ENCODE peak calls at places on chromosomes 2 and 18, in ten cellular contexts. K, E, U, W, Y, O, T, N, H and Z are unnamed samples.

GRCh38 chr2:190683802-190684201 is 34.9 kb downstream of the NAB1 start:
- DNase-seq in T (no peak), Y (no peak), U (no peak), H (no peak), O (no peak), N (peak; percentile 17), W (no peak), E (no peak), K (no peak), Z (no peak)

GRCh38 chr2:237662671-237663093 is 35.3 kb downstream of the LRRFIP1 start:
- DNase-seq in Y (no peak), K (peak; percentile 98), T (peak; percentile 92), H (peak; percentile 91), E (peak; percentile 75), U (peak; percentile 67), O (peak; percentile 59), W (peak; percentile 90), N (peak; percentile 96), Z (peak; percentile 83)

GRCh38 chr2:88765154-88765948 is 73.9 kb downstream of the RPIA start:
- DNase-seq in N (peak; percentile 64), O (peak; percentile 44), U (peak; percentile 80), H (no peak), K (peak; percentile 22), E (peak; percentile 10), Y (no peak), W (peak; percentile 16), T (peak; percentile 65), Z (no peak)

GRCh38 chr2:102514061-102514785 is 41.2 kb downstream of the SLC9A4 start:
- DNase-seq in H (peak; percentile 75), T (peak; percentile 90), N (no peak), O (no peak), K (peak; percentile 87), W (no peak), U (no peak), E (peak; percentile 65), Y (no peak), Z (peak; percentile 84)

GRCh38 chr2:12950957-12951656 is 234.4 kb downstream of the TRIB2 start:
- DNase-seq in O (no peak), N (no peak), H (peak; percentile 32), E (no peak), T (peak; percentile 87), U (no peak), W (no peak), K (peak; percentile 33), Y (no peak), Z (no peak)

GRCh38 chr2:102000813-102001766 is 9.3 kb downstream of the IL1R2 start:
- DNase-seq in U (peak; percentile 48), O (no peak), K (no peak), W (no peak), T (peak; percentile 82), Y (no peak), N (no peak), H (no peak), E (no peak), Z (no peak)

GRCh38 chr2:60948161-60948560 is 66.8 kb downstream of the REL start:
- DNase-seq in K (no peak), N (no peak), O (no peak), W (no peak), E (no peak), U (no peak), Y (no peak), T (no peak), H (no peak), Z (no peak)

GRCh38 chr2:117958186-117958585 is 55.7 kb downstream of the CCDC93 start:
- DNase-seq in W (no peak), N (no peak), U (no peak), T (no peak), K (peak; percentile 69), Y (no peak), H (no peak), E (peak; percentile 6), O (no peak), Z (peak; percentile 72)

GRCh38 chr18:13616041-13616440 is 110.3 kb downstream of the FAM210A start:
- DNase-seq in T (no peak), W (no peak), E (no peak), N (no peak), H (no peak), Y (no peak), K (no peak), O (no peak), U (peak; percentile 31), Z (no peak)

GRCh38 chr18:30915336-30915988 is 127.1 kb downstream of the DSC3 start:
- DNase-seq in E (no peak), W (no peak), K (no peak), H (no peak), Y (no peak), N (no peak), T (no peak), U (no peak), O (no peak), Z (peak; percentile 27)

GRCh38 chr2:168118733-168119518 is 128.5 kb downstream of the STK39 start:
- DNase-seq in T (peak; percentile 52), O (peak; percentile 36), E (peak; percentile 41), H (peak; percentile 44), U (no peak), N (peak; percentile 65), W (peak; percentile 63), K (peak; percentile 78), Y (no peak), Z (peak; percentile 80)

GRCh38 chr2:143177081-143177786 is 48.0 kb downstream of the ARHGAP15 start:
- DNase-seq in Y (peak; percentile 36), K (no peak), W (no peak), U (no peak), O (no peak), T (no peak), N (no peak), H (no peak), E (no peak), Z (no peak)

GRCh38 chr18:67072789-67073188 is 443.7 kb downstream of the DSEL start:
- DNase-seq in E (no peak), W (no peak), O (no peak), T (no peak), N (no peak), Y (no peak), U (no peak), K (no peak), H (no peak), Z (no peak)

GRCh38 chr18:2482711-2483475 is 88.4 kb downstream of the METTL4 start:
- DNase-seq in W (no peak), O (no peak), U (no peak), N (no peak), E (no peak), Y (no peak), K (no peak), T (no peak), H (no peak), Z (no peak)

GRCh38 chr2:7022486-7022885 is 105.3 kb downstream of the RNF144A start:
- DNase-seq in O (no peak), U (no peak), N (no peak), T (no peak), E (no peak), H (no peak), K (peak; percentile 87), W (no peak), Y (no peak), Z (no peak)

GRCh38 chr18:58044370-58045264 is 591 bp downstream of the NEDD4L start:
- DNase-seq in K (peak; percentile 22), W (no peak), H (no peak), Y (peak; percentile 52), N (no peak), T (peak; percentile 50), E (peak; percentile 48), U (peak; percentile 66), O (peak; percentile 72), Z (no peak)

GRCh38 chr2:161677634-161678033 is 53.4 kb downstream of the SLC4A10 start:
- DNase-seq in W (no peak), U (no peak), K (no peak), O (no peak), H (no peak), Y (no peak), T (no peak), N (no peak), E (no peak), Z (no peak)

GRCh38 chr18:478679-479078 is 21.8 kb downstream of the COLEC12 start:
- DNase-seq in W (no peak), U (no peak), Y (no peak), E (no peak), T (no peak), O (no peak), H (peak; percentile 65), K (peak; percentile 92), N (no peak), Z (no peak)

GRCh38 chr2:238743243-238744068 is 104.4 kb upstream of the TWIST2 start:
- DNase-seq in H (no peak), W (no peak), E (no peak), O (no peak), U (no peak), K (no peak), T (no peak), Y (no peak), N (no peak), Z (no peak)

GRCh38 chr18:13614701-13615288 is 111.6 kb downstream of the FAM210A start:
- DNase-seq in T (no peak), E (no peak), U (peak; percentile 31), K (no peak), H (no peak), W (no peak), Y (no peak), O (no peak), N (no peak), Z (no peak)

GRCh38 chr2:203484266-203485112 is 50.6 kb downstream of the RAPH1 start:
- DNase-seq in E (peak; percentile 35), T (peak; percentile 8), H (no peak), Y (peak; percentile 23), K (peak; percentile 40), U (peak; percentile 43), O (peak; percentile 24), N (no peak), W (peak; percentile 9), Z (peak; percentile 72)

GRCh38 chr18:23994361-23994902 is 20.1 kb upstream of the TTC39C start:
- DNase-seq in N (peak; percentile 92), U (no peak), Y (no peak), E (peak; percentile 47), T (peak; percentile 98), W (no peak), K (peak; percentile 83), H (peak; percentile 85), O (peak; percentile 68), Z (peak; percentile 3)

GRCh38 chr2:26316041-26316440 is 29.9 kb upstream of the SELENOI start:
- DNase-seq in O (peak; percentile 60), H (no peak), W (no peak), Y (peak; percentile 23), E (peak; percentile 47), K (no peak), T (no peak), U (no peak), N (no peak), Z (peak; percentile 25)

GRCh38 chr2:218898109-218898878 is 17.6 kb downstream of the WNT10A start:
- DNase-seq in T (peak; percentile 30), O (peak; percentile 85), W (no peak), E (peak; percentile 82), N (no peak), K (peak; percentile 38), H (no peak), Y (peak; percentile 85), U (peak; percentile 88), Z (peak; percentile 76)

GRCh38 chr18:78728301-78729098 is 251.1 kb upstream of the SALL3 start:
- DNase-seq in O (no peak), N (no peak), K (no peak), U (no peak), E (no peak), Y (no peak), W (no peak), H (no peak), T (no peak), Z (no peak)

GRCh38 chr2:133434962-133435668 is 133.1 kb downstream of the NCKAP5 start:
- DNase-seq in K (no peak), U (no peak), E (peak; percentile 62), N (peak; percentile 94), W (no peak), Y (no peak), T (peak; percentile 94), O (peak; percentile 66), H (peak; percentile 33), Z (no peak)

GRCh38 chr18:68797901-68798300 is at the start of gene CCDC102B:
- DNase-seq in T (no peak), H (peak; percentile 85), W (no peak), U (no peak), O (no peak), N (no peak), Y (no peak), E (no peak), K (peak; percentile 84), Z (no peak)

GRCh38 chr2:133886735-133887675 is 318.7 kb upstream of the NCKAP5 start:
- DNase-seq in Y (peak; percentile 69), K (peak; percentile 58), O (peak; percentile 77), T (peak; percentile 79), N (peak; percentile 49), E (peak; percentile 80), W (peak; percentile 75), H (no peak), U (peak; percentile 67), Z (peak; percentile 95)